ENCODE peak calls at places on chromosomes 1 and 21, in seven cellular contexts. U, G, M, E, Z, N and F are unnamed samples.

GRCh38 chr1:151790940-151791651 is 796 bp upstream of the TDRKH start:
- DNase-seq in U (no peak), G (no peak), M (peak), E (no peak), Z (peak), N (peak), F (no peak)

GRCh38 chr1:30618335-30618747 is 105.0 kb downstream of the MATN1 start:
- DNase-seq in U (no peak), G (no peak), M (no peak), E (no peak), Z (no peak), N (no peak), F (peak)

GRCh38 chr21:29174607-29175013 is 44.2 kb downstream of the MAP3K7CL start:
- DNase-seq in U (no peak), G (peak), M (no peak), E (no peak), Z (no peak), N (no peak), F (peak)

GRCh38 chr1:153626929-153627796 is at the start of gene S100A13:
- DNase-seq in U (no peak), G (peak), M (peak), E (peak), Z (peak), N (peak), F (peak)

GRCh38 chr21:46092026-46092764 is 5.7 kb upstream of the COL6A2 start:
- DNase-seq in U (no peak), G (peak), M (peak), E (peak), Z (peak), N (no peak), F (peak)

GRCh38 chr21:38263493-38263892 is 6.7 kb downstream of the KCNJ15 start:
- DNase-seq in U (no peak), G (peak), M (peak), E (no peak), Z (no peak), N (no peak), F (peak)

GRCh38 chr1:117208580-117208979 is 2.1 kb downstream of the VTCN1 start:
- DNase-seq in U (no peak), G (no peak), M (no peak), E (no peak), Z (no peak), N (no peak), F (no peak)

GRCh38 chr1:230827081-230827681 is 41.1 kb downstream of the C1orf198 start:
- DNase-seq in U (no peak), G (peak), M (no peak), E (no peak), Z (no peak), N (no peak), F (peak)

GRCh38 chr1:8911416-8912309 is 33.2 kb upstream of the ENO1 start:
- DNase-seq in U (no peak), G (no peak), M (no peak), E (no peak), Z (no peak), N (no peak), F (no peak)

GRCh38 chr1:165068716-165069115 is 287.8 kb downstream of the LMX1A start:
- DNase-seq in U (no peak), G (no peak), M (no peak), E (no peak), Z (peak), N (no peak), F (no peak)

GRCh38 chr1:101025283-101025679 is 303 bp downstream of the DPH5 start:
- DNase-seq in U (no peak), G (peak), M (no peak), E (no peak), Z (peak), N (no peak), F (no peak)

GRCh38 chr1:101025680-101026393 is at the start of gene DPH5:
- DNase-seq in U (peak), G (peak), M (peak), E (peak), Z (peak), N (peak), F (peak)

GRCh38 chr1:101027194-101027772 is 1.7 kb upstream of the DPH5 start:
- DNase-seq in U (no peak), G (no peak), M (no peak), E (no peak), Z (no peak), N (no peak), F (no peak)

GRCh38 chr1:101028466-101028865 is 2.9 kb upstream of the DPH5 start:
- DNase-seq in U (no peak), G (no peak), M (no peak), E (no peak), Z (no peak), N (no peak), F (no peak)

GRCh38 chr1:101026394-101026788 is 807 bp upstream of the DPH5 start:
- DNase-seq in U (no peak), G (no peak), M (no peak), E (no peak), Z (no peak), N (no peak), F (no peak)
- TF ChIP-seq CTCF in U (no peak), G (no peak), M (no peak), E (no peak), Z (no peak), N (no peak), F (no peak)

DNA sequence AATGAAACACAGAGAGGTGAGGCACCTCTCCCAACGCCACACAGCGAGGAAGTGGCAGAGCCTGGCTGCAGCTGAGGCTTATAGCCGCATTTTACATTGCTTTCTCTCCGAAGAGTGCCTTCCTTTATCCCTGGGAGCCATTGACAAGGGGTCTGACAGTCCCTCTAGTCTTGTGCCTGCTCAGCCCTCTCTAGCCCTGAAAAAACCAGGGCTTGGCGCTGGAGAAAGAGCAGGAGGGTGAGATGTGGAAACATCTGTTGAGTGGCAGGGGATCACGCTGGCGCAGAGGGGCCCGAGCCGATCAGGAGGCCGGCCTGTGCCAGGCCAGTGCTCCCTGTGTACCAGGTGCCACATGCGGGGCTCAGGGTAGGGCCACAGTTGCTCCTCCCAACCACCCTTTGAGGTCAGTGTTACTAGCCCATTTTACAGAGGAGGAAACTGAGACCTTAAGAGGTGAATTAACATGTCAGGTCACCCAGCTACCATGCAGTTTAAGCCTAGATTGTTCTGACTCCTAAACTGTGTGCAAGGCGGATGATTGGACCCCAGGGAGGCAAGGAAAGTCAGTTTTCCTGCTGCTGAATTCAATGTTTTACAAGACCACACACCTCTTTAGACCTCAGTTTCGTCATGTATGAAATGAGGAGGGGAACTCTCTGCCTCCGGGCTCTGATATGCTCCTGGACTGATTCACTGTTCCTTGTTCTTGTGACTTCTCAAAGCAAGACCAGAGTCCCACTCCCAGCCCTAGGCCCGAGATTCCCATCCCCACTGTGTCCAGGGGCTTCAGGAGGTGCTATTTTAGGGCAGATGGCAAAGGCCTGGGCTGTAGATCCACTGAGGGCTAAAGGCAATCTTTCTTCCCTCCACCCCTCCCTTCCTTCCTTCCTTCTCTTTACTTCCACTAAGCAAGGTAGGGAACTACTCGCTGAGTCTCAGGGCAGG is 28.0 kb upstream of the RUNX3 start:
- DNase-seq in U (no peak), G (no peak), M (no peak), E (no peak), Z (no peak), N (no peak), F (no peak)
- H3K4me3 ChIP-seq in U (no peak), G (no peak), M (no peak), E (no peak), Z (no peak), N (peak), F (no peak)

GRCh38 chr1:42957880-42958487 is 684 bp downstream of the SLC2A1 start:
- DNase-seq in U (no peak), G (peak), M (peak), E (peak), Z (no peak), N (peak), F (peak)
- TF ChIP-seq CTCF in U (no peak), G (peak), M (peak), E (no peak), Z (no peak), N (no peak), F (no peak)

DNA sequence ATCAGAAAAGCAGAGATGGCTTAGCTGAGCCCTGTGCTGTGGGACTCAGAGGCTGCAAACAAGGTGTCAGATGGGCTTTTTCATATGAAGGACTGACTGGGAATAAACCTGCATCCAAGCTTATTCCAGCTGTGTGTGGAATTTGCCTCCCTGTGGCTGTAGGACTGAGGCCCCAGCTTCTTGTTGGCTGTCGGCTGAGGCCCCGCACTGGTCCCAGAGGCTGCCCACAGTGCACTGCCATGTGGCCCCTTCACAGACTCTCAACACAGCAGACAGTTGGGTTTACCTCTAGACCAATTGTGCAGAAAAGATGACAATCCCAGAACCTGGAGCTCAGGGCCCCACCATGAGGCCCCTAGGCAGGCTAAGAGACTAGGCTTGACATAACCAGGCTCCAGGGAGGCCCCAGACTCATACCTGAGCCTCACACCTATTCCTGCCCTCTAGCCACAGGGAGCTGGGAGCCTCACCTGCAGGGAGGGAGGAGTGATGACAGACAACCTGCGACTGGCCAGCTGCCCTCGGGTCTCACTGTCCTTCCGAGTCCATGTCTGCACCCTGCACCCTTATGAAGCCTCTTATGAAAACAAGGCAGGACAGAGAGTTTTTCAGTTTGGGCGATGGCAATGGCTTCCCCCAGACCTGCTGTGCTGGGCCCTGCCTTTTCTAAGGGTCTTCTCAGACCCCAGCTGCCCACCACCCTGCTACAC is 615.5 kb downstream of the NPHP4 start:
- DNase-seq in U (no peak), G (no peak), M (no peak), E (no peak), Z (no peak), N (no peak), F (no peak)
- H3K4me3 ChIP-seq in U (no peak), G (no peak), M (no peak), E (no peak), Z (no peak), N (no peak), F (no peak)

DNA sequence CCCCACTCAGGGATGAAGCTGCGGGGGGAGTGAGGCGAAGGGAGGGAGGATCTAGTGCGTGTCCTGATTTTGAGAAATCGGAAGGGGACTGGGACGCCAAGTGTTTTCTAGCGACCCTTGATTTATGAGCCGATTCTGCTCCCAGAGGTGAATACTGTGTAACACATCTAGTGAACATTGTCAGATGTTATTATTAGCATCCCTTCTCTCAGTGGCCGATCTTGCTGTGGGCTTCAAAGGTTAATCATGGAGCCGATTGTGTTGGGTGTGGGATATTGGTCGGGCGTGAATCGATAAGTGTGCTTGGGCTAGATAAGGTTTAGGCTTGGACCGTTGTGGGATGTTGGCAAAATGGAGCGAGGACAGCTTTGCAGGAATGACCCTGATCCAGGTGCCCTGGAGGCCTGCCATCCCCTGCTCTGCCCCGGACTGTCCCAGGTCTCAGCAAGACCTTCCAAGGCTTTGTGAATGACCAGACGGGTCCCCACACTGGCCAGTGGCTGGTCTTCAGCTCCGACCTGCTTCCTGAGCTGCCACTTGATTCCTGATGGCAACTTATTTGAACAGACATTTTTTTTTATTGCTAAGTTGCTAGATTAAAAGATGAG is 2.2 kb downstream of the AJAP1 start:
- DNase-seq in U (no peak), G (no peak), M (no peak), E (no peak), Z (no peak), N (no peak), F (no peak)
- TF ChIP-seq CTCF in U (no peak), G (no peak), M (no peak), E (no peak), Z (no peak), N (no peak), F (no peak)